ENCODE peak calls at places on chromosomes 11 and 22, in four cellular contexts. U is HepG2, E is GM12878, C is K562. M is an unnamed sample.

GRCh38 chr11:35746356-35747153 is 84.0 kb downstream of the TRIM44 start:
- DNase-seq in E (no peak), U (no peak), C (no peak), M (no peak)

GRCh38 chr11:86547727-86548126 is 124.7 kb downstream of the ME3 start:
- DNase-seq in U (no peak), C (no peak), E (no peak), M (no peak)

GRCh38 chr11:8832571-8833260 is 78.3 kb upstream of the AKIP1 start:
- DNase-seq in E (peak), C (no peak), U (no peak), M (peak)

GRCh38 chr22:22961574-22961973 is 74.0 kb downstream of the IGLL5 start:
- DNase-seq in U (no peak), E (no peak), C (no peak), M (no peak)

GRCh38 chr11:121964591-121964990 is 151.4 kb downstream of the BLID start:
- DNase-seq in C (no peak), E (no peak), U (no peak), M (no peak)

GRCh38 chr22:48004936-48005335 is 1242.5 kb downstream of the TBC1D22A start:
- DNase-seq in C (no peak), E (no peak), U (no peak), M (no peak)

GRCh38 chr11:35338928-35339327 is 80.4 kb downstream of the SLC1A2 start:
- DNase-seq in E (no peak), U (no peak), C (no peak), M (no peak)

GRCh38 chr22:17430298-17430900 is 61.1 kb downstream of the CECR2 start:
- DNase-seq in E (no peak), C (no peak), U (no peak), M (no peak)

GRCh38 chr11:64659417-64660144 is 63.4 kb downstream of the NRXN2 start:
- DNase-seq in U (peak), C (peak), E (no peak), M (no peak)

GRCh38 chr11:70942593-70942992 is 309.8 kb downstream of the SHANK2 start:
- DNase-seq in C (peak), U (peak), E (no peak), M (peak)

GRCh38 chr11:20015529-20016427 is 144.5 kb downstream of the DBX1 start:
- DNase-seq in U (no peak), C (no peak), E (no peak), M (no peak)

GRCh38 chr11:57303280-57303989 is 21.3 kb downstream of the TNKS1BP1 start:
- DNase-seq in E (no peak), U (no peak), C (no peak), M (no peak)

GRCh38 chr11:69075421-69076128 is 26.8 kb downstream of the TPCN2 start:
- DNase-seq in E (no peak), U (no peak), C (no peak), M (no peak)

GRCh38 chr11:92457250-92457649 is 232.6 kb downstream of the FAT3 start:
- DNase-seq in U (no peak), C (no peak), E (no peak), M (no peak)

GRCh38 chr11:92845390-92846185 is 123.9 kb upstream of the MTNR1B start:
- DNase-seq in U (peak), C (no peak), E (no peak), M (no peak)

GRCh38 chr22:40512426-40513136 is 123.9 kb downstream of the MRTFA start:
- DNase-seq in C (no peak), U (peak), E (no peak), M (no peak)

GRCh38 chr11:76424379-76424778 is 20.4 kb upstream of the EMSY start:
- DNase-seq in E (peak), U (no peak), C (no peak), M (no peak)

GRCh38 chr22:35154937-35155387 is 89.0 kb downstream of the ISX start:
- DNase-seq in C (peak), E (no peak), U (peak), M (peak)

GRCh38 chr11:40170076-40170475 is 1289.4 kb downstream of the LRRC4C start:
- DNase-seq in C (no peak), E (peak), U (peak), M (no peak)

GRCh38 chr11:1935156-1936071 is 11.7 kb upstream of the MRPL23 start:
- DNase-seq in C (no peak), U (no peak), E (no peak), M (no peak)

GRCh38 chr11:57679396-57679795 is 11.5 kb downstream of the ZDHHC5 start:
- DNase-seq in E (no peak), C (no peak), U (no peak), M (no peak)

GRCh38 chr11:105245781-105246315 is 106.3 kb upstream of the CARD18 start:
- DNase-seq in E (no peak), C (no peak), U (no peak), M (no peak)

GRCh38 chr22:49760630-49761571 is 66.8 kb downstream of the BRD1 start:
- DNase-seq in C (no peak), E (peak), U (no peak), M (no peak)

GRCh38 chr11:7457211-7457610 is 28.1 kb upstream of the OLFML1 start:
- DNase-seq in C (no peak), E (no peak), U (no peak), M (no peak)

GRCh38 chr22:29737251-29738117 is 17.7 kb downstream of the CABP7 start:
- DNase-seq in C (no peak), U (no peak), E (no peak), M (no peak)

GRCh38 chr11:64842851-64843841 is 1.3 kb downstream of the CDC42BPG start:
- DNase-seq in C (peak), U (peak), E (no peak), M (no peak)

GRCh38 chr22:28911777-28912669 is 28.7 kb downstream of the ZNRF3 start:
- DNase-seq in U (peak), E (no peak), C (no peak), M (no peak)

GRCh38 chr11:15223318-15223717 is 108.6 kb downstream of the INSC start:
- DNase-seq in C (no peak), E (no peak), U (no peak), M (no peak)

GRCh38 chr11:133921026-133921425 is 35.7 kb downstream of the IGSF9B start:
- DNase-seq in U (no peak), E (no peak), C (no peak), M (no peak)

GRCh38 chr11:123404626-123405025 is 25.4 kb upstream of the GRAMD1B start:
- DNase-seq in E (no peak), C (no peak), U (no peak), M (no peak)

GRCh38 chr22:24121938-24122337 is 59.3 kb upstream of the SUSD2 start:
- DNase-seq in E (no peak), U (no peak), C (no peak), M (no peak)

GRCh38 chr11:44618561-44619425 is 53.3 kb downstream of the CD82 start:
- DNase-seq in U (no peak), E (no peak), C (no peak), M (no peak)

GRCh38 chr22:33000342-33001280 is 57.6 kb downstream of the SYN3 start:
- DNase-seq in C (peak), E (no peak), U (peak), M (peak)

GRCh38 chr22:46031066-46031465 is 54.1 kb upstream of the WNT7B start:
- DNase-seq in C (no peak), E (no peak), U (no peak), M (peak)

GRCh38 chr22:44661659-44662569 is 40.1 kb upstream of the PRR5 start:
- DNase-seq in U (no peak), C (no peak), E (no peak), M (no peak)

GRCh38 chr11:33227578-33228261 is 29.5 kb upstream of the HIPK3 start:
- DNase-seq in C (no peak), E (no peak), U (no peak), M (no peak)
- TF ChIP-seq TCF7 in C (no peak), E (no peak), U (no peak), M (no peak)

DNA sequence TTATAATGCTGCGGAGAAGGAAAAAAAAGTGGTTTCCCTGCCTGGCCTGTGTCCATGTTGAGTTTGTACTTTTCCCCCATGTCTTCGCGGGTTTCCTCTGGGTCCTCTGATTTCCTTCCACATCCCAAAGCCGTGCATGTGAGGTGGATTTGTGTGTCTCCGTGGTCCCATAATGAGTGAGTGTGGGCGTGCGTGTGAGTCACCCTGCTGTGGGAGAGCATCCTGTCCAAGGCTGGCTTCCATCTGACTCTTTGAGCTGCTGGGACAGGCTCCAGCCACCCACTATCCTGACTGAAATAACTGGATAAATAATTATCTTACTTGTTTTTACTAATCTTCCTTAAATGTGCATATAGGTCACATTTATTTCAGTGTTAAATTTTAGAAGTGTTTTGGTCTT is 29.7 kb upstream of the SNX19 start:
- DNase-seq in C (no peak), U (no peak), E (no peak), M (no peak)
- TF ChIP-seq CTCF in C (no peak), U (no peak), E (no peak), M (no peak)

GRCh38 chr22:20418211-20418788 is 19.3 kb downstream of the SCARF2 start:
- DNase-seq in C (peak), U (peak), E (no peak), M (peak)
- TF ChIP-seq TCF7 in C (peak), U (no peak), E (no peak), M (no peak)

GRCh38 chr11:47216141-47216798 is 1.5 kb downstream of the DDB2 start:
- DNase-seq in C (peak), E (peak), U (peak), M (no peak)
- TF ChIP-seq CTCF in C (no peak), E (peak), U (peak), M (no peak)

GRCh38 chr11:124801014-124801413 is 808 bp upstream of the MSANTD2 start:
- DNase-seq in C (no peak), U (no peak), E (no peak), M (no peak)

GRCh38 chr11:124799384-124800225 is 601 bp downstream of the MSANTD2 start:
- DNase-seq in U (no peak), E (no peak), C (peak), M (peak)

GRCh38 chr11:124800226-124800929 is at the start of gene MSANTD2:
- DNase-seq in C (peak), E (no peak), U (peak), M (peak)

GRCh38 chr11:124798991-124799383 is 1.2 kb downstream of the MSANTD2 start:
- DNase-seq in C (no peak), E (no peak), U (no peak), M (no peak)

GRCh38 chr11:124801636-124802312 is 1.6 kb upstream of the MSANTD2 start:
- DNase-seq in U (no peak), C (no peak), E (no peak), M (no peak)
- TF ChIP-seq TCF7 in U (no peak), C (no peak), E (no peak), M (no peak)

GRCh38 chr11:870127-870413 is 27.4 kb downstream of the TSPAN4 start:
- DNase-seq in C (peak), U (peak), E (no peak), M (peak)
- TF ChIP-seq CTCF in C (no peak), U (peak), E (no peak), M (no peak)

GRCh38 chr22:19431641-19432091 is at the start of gene HIRA:
- DNase-seq in C (peak), U (peak), E (no peak), M (peak)
- TF ChIP-seq TCF7 in C (no peak), U (no peak), E (no peak), M (no peak)

DNA sequence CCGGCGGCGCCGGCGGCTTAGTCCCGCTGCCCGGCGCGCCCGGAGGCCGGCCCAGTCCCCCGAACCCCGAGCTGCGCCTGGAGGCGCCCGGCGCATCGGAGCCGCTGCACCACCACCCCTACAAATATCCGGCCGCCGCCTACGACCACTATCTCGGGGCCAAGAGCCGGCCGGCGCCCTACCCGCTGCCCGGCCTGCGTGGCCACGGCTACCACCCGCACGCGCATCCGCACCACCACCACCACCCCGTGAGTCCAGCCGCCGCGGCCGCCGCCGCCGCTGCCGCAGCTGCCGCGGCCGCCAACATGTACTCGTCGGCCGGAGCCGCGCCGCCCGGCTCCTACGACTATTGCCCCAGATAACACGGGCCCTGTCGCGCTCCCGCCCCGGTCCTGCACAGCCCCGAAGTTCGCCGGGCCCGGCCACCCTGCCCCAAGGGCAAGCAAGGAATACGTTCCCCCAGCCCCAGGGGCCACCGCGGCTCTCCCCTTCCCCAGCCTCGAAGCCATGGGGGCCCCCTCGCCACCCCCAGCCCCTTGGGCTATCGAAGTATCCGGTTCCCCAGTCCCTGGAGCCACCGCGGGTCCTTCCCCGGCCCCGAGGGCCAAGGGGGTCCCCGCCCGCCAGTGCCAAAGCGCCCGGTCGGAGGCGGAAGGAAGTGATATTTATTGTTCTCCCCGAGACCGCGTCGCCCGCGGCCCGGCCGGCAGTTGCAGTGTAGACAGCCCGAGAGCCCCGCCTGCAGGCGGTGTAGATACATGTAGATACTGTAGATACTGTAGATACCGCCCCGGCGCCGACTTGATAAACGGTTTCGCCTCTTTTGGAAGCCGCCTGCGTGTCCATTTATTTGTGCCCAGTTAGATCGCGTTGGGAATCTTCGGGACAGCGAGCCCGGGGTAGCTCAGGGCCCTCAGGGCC is 6.2 kb downstream of the TBX1 start:
- DNase-seq in E (no peak), U (no peak), C (peak), M (peak)
- TF ChIP-seq CTCF in E (no peak), U (peak), C (peak), M (peak)

GRCh38 chr11:117183724-117184349 is 5.3 kb downstream of the SIDT2 start:
- DNase-seq in U (no peak), E (no peak), C (no peak), M (no peak)
- TF ChIP-seq TCF7 in U (no peak), E (no peak), C (no peak), M (no peak)

M was measured in WTC11.